ENCODE peak calls at places on chromosomes 4 and X, in seven cellular contexts. H, M, U, Z, L, Y and T are unnamed samples.

GRCh38 chr4:83535520-83535944 is 376 bp upstream of the GPAT3 start:
- DNase-seq in H (peak; percentile 28), M (no peak), U (no peak), Z (peak; percentile 12), L (peak; percentile 74), Y (peak; percentile 18), T (peak; percentile 27)

GRCh38 chr4:184170996-184171395 is 46.7 kb downstream of the ENPP6 start:
- DNase-seq in H (no peak), M (no peak), U (no peak), Z (no peak), L (no peak), Y (no peak), T (no peak)

GRCh38 chr4:10084651-10085320 is 31.8 kb downstream of the WDR1 start:
- DNase-seq in H (no peak), M (no peak), U (no peak), Z (no peak), L (peak; percentile 1), Y (no peak), T (no peak)

GRCh38 chr4:139144161-139144859 is 32.7 kb downstream of the ELF2 start:
- DNase-seq in H (peak; percentile 33), M (no peak), U (no peak), Z (no peak), L (peak; percentile 32), Y (no peak), T (no peak)

GRCh38 chr4:146959692-146960091 is 14.0 kb upstream of the TTC29 start:
- DNase-seq in H (no peak), M (no peak), U (no peak), Z (no peak), L (no peak), Y (no peak), T (no peak)

GRCh38 chrX:11244641-11245040 is 48.6 kb upstream of the AMELX start:
- DNase-seq in H (no peak), M (no peak), U (no peak), Z (no peak), L (no peak), Y (no peak), T (no peak)

GRCh38 chr4:106584590-106584989 is 216.0 kb upstream of the GIMD1 start:
- DNase-seq in H (no peak), M (no peak), U (no peak), Z (no peak), L (no peak), Y (no peak), T (no peak)

GRCh38 chr4:47145630-47146029 is 114.3 kb downstream of the GABRB1 start:
- DNase-seq in H (no peak), M (peak; percentile 41), U (no peak), Z (peak; percentile 1), L (no peak), Y (no peak), T (no peak)

GRCh38 chrX:97909245-97909644 is 1025.5 kb downstream of the RPA4 start:
- DNase-seq in H (no peak), M (peak; percentile 1), U (no peak), Z (no peak), L (no peak), Y (no peak), T (no peak)

GRCh38 chr4:130110760-130111159 is 1014.8 kb downstream of the C4orf33 start:
- DNase-seq in H (no peak), M (no peak), U (no peak), Z (no peak), L (no peak), Y (no peak), T (no peak)

GRCh38 chrX:154546354-154547244 is at the start of gene G6PD:
- DNase-seq in H (no peak), M (no peak), U (peak; percentile 85), Z (peak; percentile 43), L (peak; percentile 81), Y (peak; percentile 77), T (no peak)

GRCh38 chr4:25160714-25161598 is 707 bp upstream of the SEPSECS start:
- DNase-seq in H (no peak), M (no peak), U (no peak), Z (peak; percentile 32), L (no peak), Y (no peak), T (no peak)

GRCh38 chrX:140432328-140433025 is 72.4 kb downstream of the SOX3 start:
- DNase-seq in H (peak; percentile 20), M (no peak), U (no peak), Z (no peak), L (peak; percentile 53), Y (no peak), T (no peak)

GRCh38 chrX:10360121-10360520 is 203.3 kb downstream of the CLCN4 start:
- DNase-seq in H (no peak), M (no peak), U (no peak), Z (no peak), L (no peak), Y (no peak), T (no peak)

GRCh38 chr4:156961241-156962068 is 10.1 kb downstream of the PDGFC start:
- DNase-seq in H (no peak), M (no peak), U (no peak), Z (no peak), L (no peak), Y (no peak), T (no peak)
- H3K27ac ChIP-seq in H (no peak overlapping the region), M (no peak overlapping the region), U (no peak overlapping the region), Z (no peak overlapping the region), L (no peak overlapping the region), Y (no peak overlapping the region), T (no peak overlapping the region)

GRCh38 chrX:130902446-130902782 is 595 bp downstream of the ENOX2 start:
- DNase-seq in H (no peak), M (no peak), U (no peak), Z (no peak), L (no peak), Y (no peak), T (no peak)

GRCh38 chrX:130906776-130907175 is 3.8 kb upstream of the ENOX2 start:
- DNase-seq in H (no peak), M (no peak), U (no peak), Z (peak; percentile 14), L (no peak), Y (no peak), T (no peak)

GRCh38 chrX:130902783-130903613 is at the start of gene ENOX2:
- DNase-seq in H (peak; percentile 94), M (peak; percentile 89), U (peak; percentile 84), Z (peak; percentile 95), L (peak; percentile 93), Y (peak; percentile 61), T (peak; percentile 78)
- H3K27ac ChIP-seq in H (peak within 1 kb of the TSS; percentile 80), M (peak within 1 kb of the TSS; percentile 71), U (peak within 1 kb of the TSS; percentile 85), Z (peak within 1 kb of the TSS; percentile 78), L (no peak within 1 kb of the TSS), Y (peak within 1 kb of the TSS; percentile 74), T (peak within 1 kb of the TSS; percentile 88)

GRCh38 chr4:141658316-141658715 is 21.9 kb downstream of the IL15 start:
- DNase-seq in H (no peak), M (no peak), U (no peak), Z (no peak), L (no peak), Y (no peak), T (no peak)

GRCh38 chr4:141657550-141657949 is 21.2 kb downstream of the IL15 start:
- DNase-seq in H (no peak), M (no peak), U (no peak), Z (no peak), L (no peak), Y (no peak), T (no peak)

GRCh38 chr4:141656031-141656430 is 19.6 kb downstream of the IL15 start:
- DNase-seq in H (no peak), M (no peak), U (no peak), Z (no peak), L (no peak), Y (no peak), T (no peak)

GRCh38 chr4:141659539-141659938 is 23.2 kb downstream of the IL15 start:
- DNase-seq in H (no peak), M (no peak), U (no peak), Z (no peak), L (no peak), Y (no peak), T (no peak)

DNA sequence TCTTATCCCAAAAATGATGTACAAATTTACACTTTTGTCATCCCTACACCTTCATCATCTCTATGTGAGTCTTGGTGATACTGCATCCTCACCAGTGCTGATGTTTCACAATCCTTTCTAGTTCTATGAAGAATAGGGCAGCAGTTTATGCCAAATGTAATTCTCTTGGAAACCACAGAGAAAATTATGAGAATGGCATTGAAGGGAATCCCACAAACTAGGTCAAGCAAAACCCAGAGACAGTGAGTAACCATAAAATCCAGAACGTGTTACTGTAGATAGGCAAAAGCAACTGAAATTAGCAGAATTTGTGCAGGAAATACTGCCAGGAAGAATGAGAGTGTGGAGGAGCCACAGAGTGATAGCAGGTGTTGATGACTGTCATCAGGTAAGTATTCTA is 24.5 kb downstream of the IL15 start:
- DNase-seq in H (no peak), M (no peak), U (no peak), Z (no peak), L (no peak), Y (no peak), T (no peak)
- H3K27ac ChIP-seq in H (no peak overlapping the region), M (no peak overlapping the region), U (no peak overlapping the region), Z (no peak overlapping the region), L (no peak overlapping the region), Y (no peak overlapping the region), T (no peak overlapping the region)

DNA sequence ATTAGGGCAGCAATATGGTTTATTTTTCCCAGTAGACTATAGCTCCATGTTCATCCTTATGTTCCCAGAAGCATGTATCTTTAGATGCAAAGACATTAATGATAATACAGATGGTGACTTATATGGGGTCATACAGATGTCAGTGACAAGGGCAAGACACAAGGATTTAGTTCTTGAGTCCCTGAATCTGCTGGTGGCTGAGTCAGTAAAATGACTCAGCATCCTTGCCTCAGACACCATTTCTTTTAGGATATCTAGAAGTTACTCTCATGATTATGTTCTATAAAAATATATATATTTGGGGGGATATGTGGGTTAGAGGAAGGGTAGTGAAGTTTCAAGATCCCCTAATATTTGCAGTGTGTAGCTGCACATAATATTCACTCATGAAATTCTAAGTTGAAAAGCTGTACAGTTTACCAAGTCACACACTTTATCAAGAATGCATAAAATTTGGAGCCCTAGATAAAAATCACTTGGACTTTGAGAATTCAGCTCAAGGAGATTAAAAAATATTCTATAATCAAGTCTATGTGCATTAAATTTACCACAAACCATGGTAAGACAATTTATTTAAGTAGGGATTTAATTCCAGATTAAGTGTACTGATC is 101.9 kb downstream of the LNX1 start:
- DNase-seq in H (no peak), M (no peak), U (no peak), Z (no peak), L (no peak), Y (no peak), T (no peak)
- H3K27ac ChIP-seq in H (no peak overlapping the region), M (no peak overlapping the region), U (no peak overlapping the region), Z (no peak overlapping the region), L (no peak overlapping the region), Y (no peak overlapping the region), T (no peak overlapping the region)